ENCODE peak calls at places on chromosomes 16 and 17, in five cellular contexts. T is stimulated activated CD4-positive, alpha-beta T cell treated with anti-CD3 and anti-CD28 coated beads, Interleukin-2, amount 100 ng/mL, for 24 hours; J is neural crest cell; S is activated CD4-positive, CD25-positive, alpha-beta regulatory T cell; Y is activated naive CD4-positive, alpha-beta T cell treated with anti-CD3 and anti-CD28 coated beads for 36 hours. Q is an unnamed sample.

GRCh38 chr17:60645918-60646523 is 31.6 kb upstream of the BCAS3 start:
- DNase-seq in T (no peak), J (no peak), S (no peak), Y (no peak), Q (no peak)

GRCh38 chr17:45261577-45262515 is at the start of gene SPATA32:
- DNase-seq in T (peak), J (peak), S (peak), Y (peak), Q (no peak)

GRCh38 chr16:89047331-89048086 is 46.1 kb upstream of the ACSF3 start:
- DNase-seq in T (no peak), J (no peak), S (no peak), Y (no peak), Q (no peak)

GRCh38 chr17:57257213-57257873 is 1.0 kb downstream of the MSI2 start:
- DNase-seq in T (peak), J (no peak), S (no peak), Y (peak), Q (no peak)

GRCh38 chr16:9008335-9009260 is 44.9 kb upstream of the USP7 start:
- DNase-seq in T (peak), J (peak), S (peak), Y (peak), Q (peak)

GRCh38 chr17:57211010-57211411 is 45.3 kb upstream of the MSI2 start:
- DNase-seq in T (no peak), J (no peak), S (no peak), Y (no peak), Q (no peak)

GRCh38 chr16:28494141-28494851 is at the start of gene APOBR:
- DNase-seq in T (peak), J (no peak), S (peak), Y (peak), Q (no peak)

GRCh38 chr16:85988723-85989313 is 89.9 kb downstream of the IRF8 start:
- DNase-seq in T (peak), J (no peak), S (no peak), Y (peak), Q (no peak)

GRCh38 chr17:71313866-71314265 is 807.0 kb upstream of the SOX9 start:
- DNase-seq in T (no peak), J (no peak), S (no peak), Y (no peak), Q (no peak)

GRCh38 chr16:13540771-13541170 is 379.2 kb upstream of the ERCC4 start:
- DNase-seq in T (no peak), J (no peak), S (no peak), Y (no peak), Q (no peak)

GRCh38 chr17:77332034-77332971 is 191.5 kb downstream of the SEC14L1 start:
- DNase-seq in T (no peak), J (no peak), S (no peak), Y (peak), Q (no peak)

GRCh38 chr16:73049051-73049910 is 1.4 kb upstream of the ZFHX3 start:
- DNase-seq in T (no peak), J (no peak), S (no peak), Y (no peak), Q (no peak)

GRCh38 chr17:27526603-27527002 is 70.4 kb downstream of the KSR1 start:
- DNase-seq in T (peak), J (no peak), S (no peak), Y (peak), Q (no peak)

GRCh38 chr16:31471241-31471874 is 594 bp upstream of the TGFB1I1 start:
- DNase-seq in T (no peak), J (no peak), S (no peak), Y (no peak), Q (no peak)

GRCh38 chr16:85258616-85259015 is 146.3 kb upstream of the CIBAR2 start:
- DNase-seq in T (no peak), J (peak), S (no peak), Y (no peak), Q (no peak)

GRCh38 chr17:5672141-5672540 is 87.8 kb upstream of the NLRP1 start:
- DNase-seq in T (no peak), J (no peak), S (no peak), Y (no peak), Q (no peak)

GRCh38 chr16:48318630-48319029 is 66.6 kb downstream of the SIAH1 start:
- DNase-seq in T (no peak), J (no peak), S (no peak), Y (peak), Q (no peak)

GRCh38 chr17:18963126-18964017 is 11.4 kb downstream of the SLC5A10 start:
- DNase-seq in T (no peak), J (no peak), S (no peak), Y (no peak), Q (no peak)

GRCh38 chr16:46813611-46814010 is 17.4 kb downstream of the C16orf87 start:
- DNase-seq in T (no peak), J (no peak), S (no peak), Y (no peak), Q (no peak)

GRCh38 chr17:57898487-57899311 is 48.9 kb upstream of the MRPS23 start:
- DNase-seq in T (no peak), J (peak), S (no peak), Y (no peak), Q (no peak)

GRCh38 chr16:4303973-4304372 is 11.9 kb upstream of the GLIS2 start:
- DNase-seq in T (no peak), J (no peak), S (no peak), Y (no peak), Q (peak)

GRCh38 chr17:69729937-69730336 is 315.4 kb downstream of the MAP2K6 start:
- DNase-seq in T (no peak), J (no peak), S (no peak), Y (no peak), Q (no peak)

GRCh38 chr16:23146877-23147601 is 2.2 kb downstream of the USP31 start:
- DNase-seq in T (no peak), J (no peak), S (no peak), Y (no peak), Q (no peak)

GRCh38 chr16:26963109-26963508 is 103.6 kb upstream of the C16orf82 start:
- DNase-seq in T (peak), J (peak), S (no peak), Y (peak), Q (no peak)

GRCh38 chr16:9033125-9033830 is 58.2 kb upstream of the HAPSTR1 start:
- DNase-seq in T (no peak), J (peak), S (no peak), Y (no peak), Q (peak)

GRCh38 chr16:86939609-86940008 is 361.3 kb downstream of the FOXL1 start:
- DNase-seq in T (no peak), J (no peak), S (no peak), Y (no peak), Q (no peak)

GRCh38 chr16:64437706-64438329 is 684.0 kb downstream of the CDH11 start:
- DNase-seq in T (no peak), J (no peak), S (no peak), Y (no peak), Q (no peak)

GRCh38 chr17:14103821-14104220 is 34.5 kb downstream of the COX10 start:
- DNase-seq in T (no peak), J (no peak), S (no peak), Y (no peak), Q (no peak)

GRCh38 chr16:27458196-27458728 is 56.3 kb downstream of the IL21R start:
- DNase-seq in T (no peak), J (no peak), S (no peak), Y (no peak), Q (no peak)

GRCh38 chr16:89936034-89936433 is 12.5 kb upstream of the DEF8 start:
- DNase-seq in T (no peak), J (no peak), S (no peak), Y (no peak), Q (no peak)

GRCh38 chr17:35586569-35587073 is 501 bp upstream of the AP2B1 start:
- DNase-seq in T (no peak), J (no peak), S (no peak), Y (peak), Q (no peak)

GRCh38 chr17:83203073-83203471 is 123.7 kb downstream of the METRNL start:
- DNase-seq in T (no peak), J (no peak), S (no peak), Y (peak), Q (no peak)

GRCh38 chr16:27324851-27325301 is 11.1 kb downstream of the IL4R start:
- DNase-seq in T (no peak), J (no peak), S (no peak), Y (peak), Q (no peak)

GRCh38 chr16:8126313-8126712 is 464.0 kb downstream of the TMEM114 start:
- DNase-seq in T (no peak), J (no peak), S (no peak), Y (no peak), Q (no peak)

GRCh38 chr17:69760562-69760961 is 314.5 kb upstream of the KCNJ16 start:
- DNase-seq in T (no peak), J (no peak), S (no peak), Y (no peak), Q (no peak)

GRCh38 chr17:49575524-49576120 is at the start of gene NXPH3:
- DNase-seq in T (peak), J (peak), S (no peak), Y (peak), Q (no peak)